ENCODE peak calls at places on chromosomes 2 and 18, in six cellular contexts. E, Z, S, U, R and X are unnamed samples.

GRCh38 chr2:37776487-37776886 is 105.0 kb upstream of the CDC42EP3 start:
- DNase-seq in Z (no peak), E (peak; percentile 64), U (no peak), S (no peak), R (peak; percentile 99), X (no peak)

GRCh38 chr2:13585732-13586131 is 869.0 kb downstream of the TRIB2 start:
- DNase-seq in Z (no peak), U (no peak), R (no peak), S (no peak), E (no peak), X (no peak)

GRCh38 chr18:45652703-45653490 is 37.6 kb downstream of the SLC14A2 start:
- DNase-seq in U (no peak), S (no peak), E (peak; percentile 49), R (peak; percentile 62), Z (no peak), X (no peak)

GRCh38 chr2:219104107-219105050 is 43.7 kb upstream of the IHH start:
- DNase-seq in U (peak; percentile 30), Z (no peak), E (peak; percentile 78), R (peak; percentile 25), S (no peak), X (no peak)

GRCh38 chr18:11749305-11749704 is 60.2 kb downstream of the GNAL start:
- DNase-seq in Z (no peak), S (no peak), U (no peak), E (no peak), R (no peak), X (no peak)

GRCh38 chr2:65537651-65538385 is 105.4 kb upstream of the SPRED2 start:
- DNase-seq in Z (no peak), U (no peak), E (no peak), R (peak; percentile 22), S (no peak), X (no peak)

GRCh38 chr2:188577231-188577630 is 285.6 kb downstream of the GULP1 start:
- DNase-seq in S (no peak), E (no peak), R (no peak), Z (no peak), U (no peak), X (no peak)

GRCh38 chr2:98607741-98608117 is 583 bp downstream of the COA5 start:
- DNase-seq in U (no peak), E (no peak), R (no peak), S (no peak), Z (no peak), X (no peak)

GRCh38 chr2:144354953-144355352 is 165.0 kb downstream of the ZEB2 start:
- DNase-seq in U (no peak), R (peak; percentile 37), E (no peak), S (no peak), Z (no peak), X (no peak)

GRCh38 chr2:144548532-144549191 is 28.7 kb upstream of the ZEB2 start:
- DNase-seq in U (peak; percentile 30), Z (no peak), S (no peak), E (no peak), R (no peak), X (no peak)

GRCh38 chr18:36187138-36187825 is at the start of gene MOCOS:
- DNase-seq in Z (peak; percentile 84), U (peak; percentile 30), R (peak; percentile 61), E (peak; percentile 94), S (peak; percentile 65), X (no peak)

GRCh38 chr2:137947714-137948336 is 16.4 kb upstream of the HNMT start:
- DNase-seq in E (peak; percentile 89), S (peak; percentile 82), R (peak; percentile 66), U (peak; percentile 59), Z (peak; percentile 76), X (no peak)

GRCh38 chr2:176461686-176462376 is 192.6 kb downstream of the MTX2 start:
- DNase-seq in Z (no peak), U (no peak), E (no peak), S (no peak), R (peak; percentile 29), X (no peak)

GRCh38 chr18:59041819-59042476 is 97.7 kb upstream of the SEC11C start:
- DNase-seq in S (no peak), E (peak; percentile 38), R (no peak), U (no peak), Z (no peak), X (no peak)

GRCh38 chr18:76688724-76689472 is 133.5 kb upstream of the ZNF236 start:
- DNase-seq in U (no peak), Z (no peak), S (no peak), E (no peak), R (no peak), X (no peak)

GRCh38 chr2:231671617-231672350 is 36.5 kb upstream of the PTMA start:
- DNase-seq in E (peak; percentile 77), Z (no peak), U (no peak), R (no peak), S (no peak), X (no peak)

GRCh38 chr2:205650450-205650849 is 31.9 kb upstream of the NRP2 start:
- DNase-seq in S (no peak), U (no peak), R (peak; percentile 72), Z (no peak), E (peak; percentile 63), X (no peak)

GRCh38 chr2:2662037-2662846 is 331.2 kb upstream of the MYT1L start:
- DNase-seq in R (peak; percentile 6), S (no peak), E (no peak), Z (peak; percentile 78), U (no peak), X (no peak)

GRCh38 chr18:12086249-12086648 is 7.4 kb upstream of the ANKRD62 start:
- DNase-seq in Z (no peak), S (no peak), E (no peak), U (no peak), R (no peak), X (no peak)

GRCh38 chr2:216984937-216985336 is 125.1 kb upstream of the TNP1 start:
- DNase-seq in Z (no peak), E (no peak), R (no peak), U (no peak), S (no peak), X (no peak)

GRCh38 chr2:62705859-62706720 is 577 bp downstream of the EHBP1 start:
- DNase-seq in S (peak; percentile 74), U (peak; percentile 47), E (peak; percentile 66), Z (peak; percentile 80), R (peak; percentile 35), X (peak; percentile 94)

GRCh38 chr2:74917702-74918619 is 40.5 kb upstream of the POLE4 start:
- DNase-seq in S (no peak), R (peak; percentile 63), U (no peak), E (no peak), Z (no peak), X (no peak)

GRCh38 chr2:104215269-104216161 is 638.4 kb upstream of the POU3F3 start:
- DNase-seq in E (peak; percentile 55), U (no peak), Z (no peak), S (no peak), R (no peak), X (no peak)

GRCh38 chr2:38533180-38533579 is 69.5 kb downstream of the HNRNPLL start:
- DNase-seq in E (no peak), R (no peak), Z (no peak), U (no peak), S (no peak), X (no peak)

GRCh38 chr2:20781656-20782265 is 41.1 kb downstream of the LDAH start:
- DNase-seq in Z (no peak), S (no peak), R (peak; percentile 3), U (peak; percentile 7), E (peak; percentile 77), X (no peak)

GRCh38 chr2:159879061-159879604 is 81.1 kb upstream of the CD302 start:
- DNase-seq in U (peak; percentile 60), Z (no peak), E (no peak), S (no peak), R (peak; percentile 68), X (no peak)

GRCh38 chr2:122238006-122238559 is 482.6 kb downstream of the TSN start:
- DNase-seq in U (no peak), Z (no peak), E (peak; percentile 52), R (no peak), S (no peak), X (no peak)

GRCh38 chr2:50225021-50225928 is 806.7 kb downstream of the NRXN1 start:
- DNase-seq in E (peak; percentile 74), R (no peak), Z (no peak), S (no peak), U (no peak), X (no peak)

GRCh38 chr2:198476007-198476406 is 671.6 kb downstream of the PLCL1 start:
- DNase-seq in R (no peak), Z (no peak), U (no peak), E (no peak), S (no peak), X (no peak)

GRCh38 chr2:198465970-198466369 is 661.6 kb downstream of the PLCL1 start:
- DNase-seq in Z (no peak), E (no peak), U (no peak), R (no peak), S (no peak), X (no peak)

DNA sequence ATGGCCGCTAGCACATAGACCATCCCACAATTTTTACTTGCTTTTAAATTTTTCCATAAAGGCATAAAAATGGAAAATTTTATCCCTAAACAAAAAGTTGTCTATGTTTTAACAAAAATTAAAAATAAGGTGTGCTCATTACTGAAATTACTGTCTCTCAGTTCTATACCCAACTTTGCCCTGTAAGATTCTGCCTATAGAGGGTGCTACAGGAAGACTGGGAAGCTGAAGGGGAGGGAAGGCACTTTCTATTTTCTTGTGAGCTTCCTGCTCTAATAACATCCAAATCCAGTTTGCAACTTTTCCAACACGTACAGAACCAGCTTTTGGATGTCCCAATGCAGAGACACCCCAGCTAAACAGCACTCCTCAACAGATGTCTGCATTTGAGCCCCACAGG is 666.9 kb downstream of the PLCL1 start:
- DNase-seq in Z (no peak), S (no peak), E (no peak), U (no peak), R (no peak), X (no peak)
- TF ChIP-seq CTCF in Z (no peak), S (no peak), E (peak; percentile 77), U (no peak), R (no peak), X (peak; percentile 34)

GRCh38 chr2:237601453-237602116 is 11.1 kb upstream of the RAB17 start:
- DNase-seq in R (no peak), Z (no peak), S (no peak), U (no peak), E (peak; percentile 93), X (no peak)
- TF ChIP-seq CTCF in R (no peak), Z (no peak), S (peak; percentile 19), U (no peak), E (peak; percentile 69), X (peak; percentile 8)

GRCh38 chr2:128531856-128532255 is 213.2 kb upstream of the HS6ST1 start:
- DNase-seq in U (no peak), E (no peak), S (no peak), R (no peak), Z (no peak), X (no peak)
- TF ChIP-seq CTCF in U (no peak), E (peak; percentile 65), S (peak; percentile 34), R (no peak), Z (no peak), X (peak; percentile 68)

DNA sequence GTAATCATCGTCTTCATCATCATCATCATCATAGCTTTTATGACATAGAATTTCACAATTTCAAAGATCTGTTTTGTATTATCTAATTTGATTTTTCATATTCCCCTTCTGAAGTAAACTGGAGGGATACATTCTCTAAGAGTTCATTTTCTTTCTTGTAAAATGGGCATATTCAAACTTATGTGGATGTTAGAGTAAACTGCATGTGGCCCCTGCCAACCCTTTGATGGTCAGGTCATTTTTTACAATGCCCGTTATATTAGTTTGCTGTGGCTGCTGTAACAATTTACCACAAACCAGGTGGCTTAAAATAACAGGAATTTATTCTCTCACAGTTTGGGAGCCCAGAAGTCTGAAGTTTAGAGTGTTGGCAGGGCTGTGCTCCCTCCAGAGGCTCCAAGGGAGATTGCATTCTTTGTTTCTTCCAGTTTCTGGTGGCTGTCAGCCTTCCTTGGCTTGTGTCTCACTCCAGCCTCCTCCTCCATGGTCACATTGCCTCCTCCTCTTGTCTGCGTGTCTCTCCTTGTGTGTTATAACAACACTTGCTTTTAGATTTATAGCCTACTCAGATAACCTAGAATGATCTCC is 127.5 kb upstream of the MMADHC start:
- DNase-seq in S (no peak), U (no peak), Z (no peak), E (peak; percentile 78), R (peak; percentile 45), X (no peak)
- TF ChIP-seq CTCF in S (peak; percentile 53), U (no peak), Z (peak; percentile 44), E (peak; percentile 81), R (peak; percentile 68), X (peak; percentile 83)